ENCODE peak calls at places on chromosomes 4 and X, in eight cellular contexts. A is astrocyte of the spinal cord; X is pons; M is stimulated activated CD4-positive, alpha-beta T cell treated with anti-CD3 and anti-CD28 coated beads, Interleukin-2, amount 100 ng/mL, for 24 hours; O is GM03348; F is amygdala; J is globus pallidus; L is activated CD4-positive, alpha-beta T cell treated with anti-CD3 and anti-CD28 coated beads, Interleukin-2, amount 10 ng/mL, durations not matched to agents 7 days and 5 days. N is an unnamed sample.

GRCh38 chr4:185127021-185127925 is 15.8 kb upstream of the SLC25A4 start:
- DNase-seq in M (peak; percentile 17), A (no peak), X (no peak), L (no peak), J (no peak), F (no peak), O (peak; percentile 36), N (no peak)

GRCh38 chrX:112120737-112121136 is 38.2 kb upstream of the TRPC5 start:
- DNase-seq in A (no peak), L (no peak), J (no peak), F (no peak), M (no peak), X (no peak), O (no peak), N (no peak)

GRCh38 chr4:1943928-1944327 is 64.8 kb downstream of the NELFA start:
- DNase-seq in F (no peak), L (no peak), O (no peak), M (no peak), J (no peak), X (no peak), A (no peak), N (no peak)

GRCh38 chr4:21307709-21308108 is 607.5 kb downstream of the PACRGL start:
- DNase-seq in L (no peak), X (no peak), O (no peak), A (no peak), F (no peak), J (no peak), M (no peak), N (no peak)

GRCh38 chrX:100072286-100072685 is 337.8 kb downstream of the PCDH19 start:
- DNase-seq in F (no peak), O (no peak), A (no peak), J (no peak), M (no peak), L (no peak), X (no peak), N (no peak)

GRCh38 chr4:147409350-147409749 is 71.5 kb upstream of the EDNRA start:
- DNase-seq in O (no peak), F (no peak), A (no peak), J (no peak), X (no peak), L (no peak), M (no peak), N (no peak)

GRCh38 chr4:172619218-172619617 is 549.4 kb upstream of the GALNT7 start:
- DNase-seq in M (no peak), O (no peak), F (no peak), L (no peak), J (no peak), X (no peak), A (no peak), N (no peak)

GRCh38 chrX:51461053-51462050 is 35.0 kb downstream of the NUDT11 start:
- DNase-seq in F (no peak), O (peak; percentile 26), X (peak; percentile 15), L (peak; percentile 13), M (no peak), A (peak; percentile 57), J (peak; percentile 5), N (no peak)